ENCODE peak calls at places on chromosome 7, in five cellular contexts. Z is ovary, C is neural progenitor cell, Y is RWPE2, K is fibroblast of lung. G is an unnamed sample.

GRCh38 chr7:33286521-33286920 is 157.2 kb downstream of the BBS9 start:
- DNase-seq in Z (no peak), C (no peak), Y (no peak), K (no peak), G (no peak)

GRCh38 chr7:135558881-135559280 is 1.2 kb downstream of the NUP205 start:
- DNase-seq in Z (no peak), C (no peak), Y (no peak), K (no peak), G (no peak)

GRCh38 chr7:157429001-157429679 is 92.3 kb downstream of the DNAJB6 start:
- DNase-seq in Z (no peak), C (no peak), Y (peak; percentile 29), K (no peak), G (no peak)

GRCh38 chr7:50321678-50322077 is 17.2 kb downstream of the IKZF1 start:
- DNase-seq in Z (no peak), C (no peak), Y (no peak), K (no peak), G (no peak)

GRCh38 chr7:10122573-10123100 is 851.0 kb upstream of the PHF14 start:
- DNase-seq in Z (no peak), C (peak; percentile 75), Y (no peak), K (peak; percentile 9), G (no peak)

GRCh38 chr7:134905375-134905774 is 80.9 kb upstream of the AGBL3 start:
- DNase-seq in Z (peak; percentile 48), C (no peak), Y (no peak), K (peak; percentile 96), G (peak; percentile 80)

GRCh38 chr7:17599733-17600685 is 301.6 kb downstream of the AHR start:
- DNase-seq in Z (no peak), C (no peak), Y (no peak), K (peak; percentile 99), G (no peak)

GRCh38 chr7:40324889-40325288 is 190.1 kb downstream of the SUGCT start:
- DNase-seq in Z (no peak), C (no peak), Y (no peak), K (peak; percentile 71), G (no peak)

GRCh38 chr7:66953044-66953427 is 32.0 kb downstream of the TMEM248 start:
- DNase-seq in Z (no peak), C (no peak), Y (no peak), K (no peak), G (no peak)

GRCh38 chr7:45230083-45230482 is 72.5 kb downstream of the RAMP3 start:
- DNase-seq in Z (no peak), C (no peak), Y (no peak), K (no peak), G (no peak)

GRCh38 chr7:40680657-40681056 is 545.9 kb downstream of the SUGCT start:
- DNase-seq in Z (no peak), C (peak; percentile 40), Y (no peak), K (no peak), G (no peak)

DNA sequence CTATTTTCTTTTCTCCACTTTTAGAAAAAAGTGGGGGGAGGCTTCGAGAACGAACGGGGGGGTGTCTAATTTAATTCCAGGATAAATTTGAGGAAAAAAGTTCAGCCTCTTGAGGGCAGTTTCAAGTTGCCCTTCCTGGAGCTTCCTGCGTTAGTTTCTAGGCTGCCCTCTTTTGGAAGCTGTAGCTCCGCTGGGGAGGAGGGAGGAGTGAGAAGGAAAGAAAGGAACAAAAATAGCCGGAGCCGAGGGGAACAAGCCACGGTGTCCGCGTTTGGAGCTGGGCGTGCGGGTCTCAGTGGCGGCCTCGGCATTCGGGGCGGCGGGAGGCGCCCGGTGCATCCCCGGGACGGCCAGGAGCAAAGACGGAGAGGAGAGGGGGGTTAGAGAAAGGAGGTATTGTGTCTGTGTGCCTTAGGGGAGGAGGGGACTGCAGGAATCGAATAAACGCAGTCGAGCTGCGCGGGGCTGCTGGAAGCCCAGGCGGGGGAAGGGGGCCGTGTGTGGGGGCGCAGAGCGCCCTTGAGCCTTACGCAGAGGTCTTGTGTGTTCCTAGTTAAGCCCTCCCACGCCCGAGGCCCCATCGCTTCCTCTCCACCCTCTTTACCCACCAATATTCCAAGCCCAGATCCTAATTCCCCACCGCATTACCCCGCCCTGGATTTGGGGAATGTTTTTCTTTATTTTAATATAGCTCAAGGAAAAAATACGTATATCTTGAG is 2.0 kb upstream of the TNRC18 start:
- DNase-seq in Z (peak; percentile 82), C (peak; percentile 89), Y (peak; percentile 75), K (peak; percentile 86), G (peak; percentile 84)
- H3K4me3 ChIP-seq in Z (peak overlapping the region; percentile 94), C (peak overlapping the region; percentile 88), Y (peak overlapping the region; percentile 62), K (peak overlapping the region; percentile 94), G (peak overlapping the region; percentile 96)

DNA sequence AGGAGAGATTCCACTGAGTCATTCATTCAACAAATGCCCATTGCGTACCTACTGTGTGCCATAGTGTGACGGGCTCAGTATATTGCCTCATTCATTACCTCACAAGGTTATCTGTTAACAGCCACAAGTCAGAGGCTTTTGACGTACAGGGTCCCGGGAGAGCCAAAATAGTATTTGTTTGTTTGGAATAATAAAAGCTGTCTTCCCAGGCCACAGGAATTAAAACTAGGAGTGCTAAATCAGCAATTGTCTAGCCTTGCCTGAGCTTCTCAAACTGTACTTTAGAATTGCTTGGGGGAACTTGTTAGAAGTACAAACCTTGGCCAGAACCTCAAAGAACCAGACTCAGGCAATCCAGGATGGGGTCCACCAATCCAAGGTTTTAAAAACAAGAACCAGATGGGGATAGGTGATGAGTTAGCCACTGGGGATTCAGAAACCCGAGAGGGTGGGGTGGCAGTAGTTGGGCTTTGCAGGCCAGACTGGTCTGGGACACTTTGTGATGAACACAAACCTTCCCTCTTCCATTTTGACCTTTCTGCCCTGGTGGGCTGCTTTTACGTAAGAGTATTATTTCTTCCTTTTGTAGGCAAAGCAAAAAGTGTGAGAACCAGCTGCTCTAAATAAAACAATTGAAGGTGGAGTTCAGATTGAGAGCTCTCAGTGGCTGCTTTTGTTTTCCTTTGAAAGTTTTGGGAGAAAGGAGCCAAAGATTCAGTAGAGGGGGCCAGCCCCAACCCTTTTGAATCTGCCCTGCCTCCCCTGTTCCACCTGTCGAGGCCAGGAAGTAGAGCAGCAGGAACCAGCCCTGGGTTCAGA is 113.0 kb upstream of the ANLN start:
- DNase-seq in Z (no peak), C (no peak), Y (no peak), K (no peak), G (no peak)
- H3K27ac ChIP-seq in Z (no peak overlapping the region), C (no peak overlapping the region), Y (no peak overlapping the region), K (no peak overlapping the region), G (no peak overlapping the region)

DNA sequence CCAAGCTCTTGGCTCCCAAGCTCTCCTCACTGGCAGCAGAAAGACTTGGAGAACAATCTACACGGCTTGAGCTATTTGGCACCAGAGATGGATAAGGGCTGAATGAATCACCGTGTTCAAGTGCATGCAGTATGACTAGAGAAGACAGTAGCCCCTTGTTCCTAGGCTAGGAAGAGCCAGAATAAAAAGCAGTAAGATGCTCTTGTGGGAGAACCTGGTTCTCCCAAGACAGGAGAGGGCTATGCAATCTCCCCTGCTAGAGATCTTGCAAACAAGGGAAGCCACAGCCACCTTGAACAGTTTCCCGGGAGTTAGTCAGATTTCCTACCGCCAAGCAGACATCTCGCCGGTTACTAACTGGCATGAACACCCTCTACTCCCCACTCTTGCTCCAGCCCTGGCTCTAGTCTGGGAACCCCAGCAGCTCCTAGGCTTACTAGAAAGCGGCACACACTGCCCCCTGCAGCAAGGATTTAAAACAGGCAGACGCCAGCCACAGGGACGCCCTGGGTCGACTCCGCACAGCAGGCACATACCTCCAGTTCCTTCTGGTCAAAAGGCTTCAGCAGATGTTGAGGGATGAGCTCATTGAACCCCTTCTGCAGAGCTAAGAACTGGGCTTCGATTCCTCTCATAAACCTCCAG is 107.3 kb downstream of the SMURF1 start:
- DNase-seq in Z (no peak), C (peak; percentile 73), Y (no peak), K (peak; percentile 92), G (no peak)
- TF ChIP-seq CTCF in Z (no peak), C (peak; percentile 62), Y (no peak), K (peak; percentile 25), G (no peak)

DNA sequence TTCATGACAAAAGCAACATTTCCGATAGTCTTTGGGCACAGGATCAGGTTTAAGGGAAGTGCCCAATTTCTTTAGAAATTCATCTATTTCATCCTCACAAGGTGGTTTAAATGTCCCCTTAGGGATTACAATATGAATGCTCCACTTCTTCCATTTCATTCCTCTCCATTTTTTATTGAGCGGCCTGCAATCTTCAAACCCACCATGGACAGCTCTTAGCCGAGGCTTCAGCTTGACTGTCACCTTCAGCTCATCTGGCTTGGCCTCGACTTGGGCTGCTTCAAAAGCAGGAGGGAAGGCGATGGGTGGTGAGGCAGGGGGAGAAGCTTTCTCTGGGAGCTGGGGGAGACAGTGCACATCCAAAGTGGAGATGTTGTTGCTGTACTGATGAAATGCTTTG is 123.2 kb downstream of the GALNT11 start:
- DNase-seq in Z (no peak), C (no peak), Y (no peak), K (no peak), G (no peak)
- H3K4me3 ChIP-seq in Z (no peak overlapping the region), C (no peak overlapping the region), Y (no peak overlapping the region), K (no peak overlapping the region), G (no peak overlapping the region)

GRCh38 chr7:36970551-36971514 is 246.5 kb upstream of the AOAH start:
- DNase-seq in Z (no peak), C (no peak), Y (no peak), K (no peak), G (no peak)
- H3K27ac ChIP-seq in Z (no peak overlapping the region), C (peak overlapping the region; percentile 42), Y (no peak overlapping the region), K (no peak overlapping the region), G (no peak overlapping the region)

GRCh38 chr7:68722044-68722443 is 876.2 kb upstream of the AUTS2 start:
- DNase-seq in Z (no peak), C (no peak), Y (no peak), K (no peak), G (no peak)

GRCh38 chr7:68726386-68726785 is 871.9 kb upstream of the AUTS2 start:
- DNase-seq in Z (no peak), C (no peak), Y (no peak), K (no peak), G (no peak)

GRCh38 chr7:68724965-68725364 is 873.3 kb upstream of the AUTS2 start:
- DNase-seq in Z (no peak), C (no peak), Y (no peak), K (no peak), G (no peak)

GRCh38 chr7:68729361-68729760 is 868.9 kb upstream of the AUTS2 start:
- DNase-seq in Z (no peak), C (peak; percentile 14), Y (no peak), K (no peak), G (no peak)

GRCh38 chr7:68725843-68726242 is 872.4 kb upstream of the AUTS2 start:
- DNase-seq in Z (no peak), C (no peak), Y (no peak), K (no peak), G (no peak)
- TF ChIP-seq CTCF in Z (no peak), C (peak; percentile 27), Y (no peak), K (no peak), G (no peak)

DNA sequence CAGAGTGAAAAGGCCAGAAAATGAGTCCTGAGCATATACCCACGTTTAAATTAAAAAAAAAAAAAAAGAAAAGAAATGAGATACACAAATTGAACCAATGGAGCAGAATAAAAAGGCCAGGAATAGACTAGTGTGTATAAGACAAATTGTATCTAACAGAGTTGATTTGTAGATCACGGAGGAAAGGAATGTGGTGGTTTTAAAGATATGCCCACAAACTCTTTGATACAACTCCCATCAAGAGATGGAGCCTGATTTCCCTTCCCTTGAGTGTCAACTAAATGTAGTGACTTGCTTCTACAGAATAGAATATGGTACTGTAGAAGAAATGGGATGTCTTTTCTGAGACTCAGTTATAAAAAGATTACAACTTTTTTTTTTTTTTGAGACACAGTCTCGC is 10.4 kb downstream of the SYPL1 start:
- DNase-seq in Z (no peak), C (no peak), Y (no peak), K (peak; percentile 70), G (no peak)
- H3K4me3 ChIP-seq in Z (no peak overlapping the region), C (no peak overlapping the region), Y (no peak overlapping the region), K (no peak overlapping the region), G (no peak overlapping the region)

G was measured in coronary artery.